ENCODE peak calls at places on chromosomes 7 and 10, in six cellular contexts. F, U, S, L, X and K are unnamed samples.

GRCh38 chr7:1386623-1387220 is 72.5 kb downstream of the MICALL2 start:
- DNase-seq in X (no peak), L (no peak), F (no peak), U (no peak), S (no peak), K (no peak)

GRCh38 chr7:105581066-105581811 is at the start of gene EFCAB10:
- DNase-seq in X (no peak), U (peak; percentile 63), L (no peak), S (peak; percentile 46), F (peak; percentile 36), K (peak; percentile 76)

GRCh38 chr7:85074-85945 is 107.1 kb upstream of the FAM20C start:
- DNase-seq in X (no peak), S (no peak), L (no peak), F (no peak), U (peak; percentile 16), K (peak; percentile 32)

GRCh38 chr7:107166702-107167426 is 1.9 kb upstream of the HBP1 start:
- DNase-seq in U (no peak), S (no peak), L (no peak), F (no peak), X (no peak), K (no peak)

GRCh38 chr7:46534593-46535271 is 613.7 kb upstream of the IGFBP3 start:
- DNase-seq in U (no peak), F (no peak), S (no peak), L (no peak), X (no peak), K (peak; percentile 79)

GRCh38 chr7:43454936-43455518 is 127.9 kb upstream of the STK17A start:
- DNase-seq in U (no peak), X (no peak), S (no peak), F (no peak), L (no peak), K (no peak)

GRCh38 chr10:127996586-127996985 is 89.7 kb downstream of the PTPRE start:
- DNase-seq in S (no peak), L (peak; percentile 35), F (no peak), X (no peak), U (no peak), K (no peak)

GRCh38 chr7:23230586-23231195 is 15.9 kb upstream of the GPNMB start:
- DNase-seq in F (no peak), X (no peak), L (no peak), U (no peak), S (no peak), K (no peak)

GRCh38 chr10:132970641-132971438 is 28.5 kb upstream of the CFAP46 start:
- DNase-seq in X (no peak), U (peak; percentile 20), L (no peak), S (no peak), F (no peak), K (peak; percentile 30)

GRCh38 chr7:50358306-50358705 is 53.8 kb downstream of the IKZF1 start:
- DNase-seq in U (peak; percentile 69), S (no peak), L (no peak), X (no peak), F (no peak), K (no peak)

GRCh38 chr10:8365935-8366911 is 311.7 kb downstream of the GATA3 start:
- DNase-seq in X (peak; percentile 25), F (peak; percentile 27), S (no peak), L (no peak), U (peak; percentile 54), K (no peak)

GRCh38 chr7:112010994-112011393 is 195.2 kb downstream of the DOCK4 start:
- DNase-seq in S (no peak), L (no peak), X (no peak), F (no peak), U (no peak), K (no peak)

GRCh38 chr7:32058017-32058416 is 12.2 kb downstream of the PDE1C start:
- DNase-seq in U (no peak), S (no peak), F (no peak), X (no peak), L (no peak), K (no peak)